ENCODE peak calls at places on chromosome 2, in seven cellular contexts. V is IMR-90, W is mesendoderm, T is H9, K is neuronal stem cell, P is H1, O is trophoblast cell. I is an unnamed sample.

GRCh38 chr2:168198476-168199192 is 48.8 kb downstream of the STK39 start:
- DNase-seq in O (no peak), V (peak; percentile 76), T (no peak), P (no peak), W (no peak), K (no peak), I (no peak)

GRCh38 chr2:88680916-88681315 is 10.6 kb upstream of the RPIA start:
- DNase-seq in W (no peak), P (no peak), O (no peak), T (no peak), V (no peak), K (no peak), I (no peak)

GRCh38 chr2:155867564-155867963 is 465.0 kb downstream of the NR4A2 start:
- DNase-seq in V (no peak), O (no peak), P (no peak), K (no peak), W (no peak), T (no peak), I (no peak)

GRCh38 chr2:27856386-27856785 is 33.8 kb downstream of the RBKS start:
- DNase-seq in W (no peak), P (no peak), O (no peak), K (no peak), V (no peak), T (no peak), I (no peak)

GRCh38 chr2:212005077-212005671 is 533.4 kb downstream of the ERBB4 start:
- DNase-seq in P (peak; percentile 55), K (peak; percentile 15), T (peak; percentile 39), V (peak; percentile 33), O (peak; percentile 44), W (peak; percentile 60), I (peak; percentile 44)

GRCh38 chr2:47070155-47070919 is 84.8 kb downstream of the STPG4 start:
- DNase-seq in V (no peak), O (no peak), K (no peak), T (no peak), P (no peak), W (no peak), I (peak; percentile 81)

GRCh38 chr2:83233284-83233683 is 1225.8 kb downstream of the SUCLG1 start:
- DNase-seq in P (no peak), T (no peak), V (no peak), W (peak; percentile 2), O (peak; percentile 9), K (no peak), I (peak; percentile 29)

GRCh38 chr2:238100049-238100820 is at the start of gene ESPNL:
- DNase-seq in W (no peak), T (no peak), O (no peak), V (no peak), K (no peak), P (peak; percentile 51), I (no peak)

GRCh38 chr2:19321946-19322345 is 36.5 kb downstream of the OSR1 start:
- DNase-seq in W (no peak), T (no peak), P (no peak), V (peak; percentile 59), O (peak; percentile 13), K (no peak), I (no peak)

GRCh38 chr2:183019718-183020442 is 18.4 kb downstream of the NCKAP1 start:
- DNase-seq in K (no peak), W (no peak), O (no peak), T (no peak), V (no peak), P (no peak), I (no peak)

GRCh38 chr2:227228061-227228667 is 63.7 kb downstream of the COL4A3 start:
- DNase-seq in T (no peak), K (no peak), O (no peak), W (no peak), P (no peak), V (no peak), I (no peak)

GRCh38 chr2:37997629-37998028 is 72.5 kb downstream of the RMDN2 start:
- DNase-seq in O (no peak), V (no peak), W (no peak), K (no peak), T (no peak), P (no peak), I (no peak)

GRCh38 chr2:95728878-95729511 is 137.2 kb downstream of the TRIM43 start:
- DNase-seq in P (peak; percentile 54), O (peak; percentile 84), K (peak; percentile 53), W (peak; percentile 80), T (peak; percentile 52), V (peak; percentile 89), I (peak; percentile 41)

GRCh38 chr2:225270861-225271260 is 128.6 kb upstream of the NYAP2 start:
- DNase-seq in T (no peak), W (peak; percentile 23), K (no peak), V (peak; percentile 53), P (no peak), O (peak; percentile 43), I (peak; percentile 72)

GRCh38 chr2:199659207-199659606 is 191.8 kb downstream of the FTCDNL1 start:
- DNase-seq in K (peak; percentile 48), P (peak; percentile 85), W (peak; percentile 84), V (peak; percentile 3), T (peak; percentile 83), O (peak; percentile 6), I (peak; percentile 35)

GRCh38 chr2:20067992-20068727 is 16.7 kb upstream of the LAPTM4A start:
- DNase-seq in P (no peak), T (no peak), V (peak; percentile 96), O (peak; percentile 96), K (no peak), W (no peak), I (peak; percentile 84)

GRCh38 chr2:9813312-9814128 is 29.8 kb upstream of the TAF1B start:
- DNase-seq in V (peak; percentile 51), O (peak; percentile 83), W (peak; percentile 84), T (peak; percentile 88), P (peak; percentile 95), K (peak; percentile 73), I (peak; percentile 63)

GRCh38 chr2:85439986-85440385 is 21.5 kb downstream of the SH2D6 start:
- DNase-seq in T (no peak), P (no peak), K (no peak), W (no peak), V (no peak), O (no peak), I (no peak)

GRCh38 chr2:120134263-120134662 is 88.9 kb downstream of the TMEM185B start:
- DNase-seq in W (peak; percentile 85), O (no peak), T (peak; percentile 66), K (no peak), P (no peak), V (peak; percentile 99), I (peak; percentile 89)

GRCh38 chr2:36473230-36473629 is 117.7 kb downstream of the CRIM1 start:
- DNase-seq in W (no peak), T (no peak), V (no peak), P (no peak), K (no peak), O (peak; percentile 50), I (no peak)

GRCh38 chr2:126657146-126657635 is 1.2 kb downstream of the GYPC start:
- DNase-seq in K (no peak), O (peak; percentile 10), T (peak; percentile 47), W (peak; percentile 57), P (no peak), V (peak; percentile 98), I (peak; percentile 99)

GRCh38 chr2:30306522-30306921 is 75.2 kb downstream of the LBH start:
- DNase-seq in P (no peak), V (peak; percentile 60), O (no peak), K (no peak), T (no peak), W (no peak), I (no peak)

GRCh38 chr2:13611939-13612338 is 895.2 kb downstream of the TRIB2 start:
- DNase-seq in P (no peak), O (no peak), T (peak; percentile 29), K (no peak), V (no peak), W (peak; percentile 35), I (no peak)

GRCh38 chr2:159859583-159859982 is 61.6 kb upstream of the CD302 start:
- DNase-seq in O (no peak), T (no peak), P (no peak), W (no peak), K (no peak), V (no peak), I (no peak)

GRCh38 chr2:165067958-165068612 is 112.8 kb upstream of the SLC38A11 start:
- DNase-seq in K (peak; percentile 87), T (peak; percentile 93), O (peak; percentile 57), W (peak; percentile 98), V (peak; percentile 23), P (peak; percentile 67), I (peak; percentile 87)

GRCh38 chr2:25290811-25291510 is 50.8 kb downstream of the DNMT3A start:
- DNase-seq in K (no peak), P (no peak), T (no peak), V (peak; percentile 23), O (no peak), W (no peak), I (no peak)

GRCh38 chr2:71327916-71328315 is 3.7 kb upstream of the ZNF638 start:
- DNase-seq in V (no peak), O (no peak), K (no peak), T (peak; percentile 47), W (peak; percentile 35), P (no peak), I (no peak)

GRCh38 chr2:150211164-150211631 is 276.3 kb downstream of the RND3 start:
- DNase-seq in V (peak; percentile 89), T (no peak), P (no peak), K (no peak), O (no peak), W (no peak), I (peak; percentile 44)

GRCh38 chr2:96116424-96116878 is at the start of gene ADRA2B:
- DNase-seq in P (peak; percentile 85), V (no peak), T (peak; percentile 90), O (peak; percentile 58), K (peak; percentile 71), W (peak; percentile 85), I (peak; percentile 30)

GRCh38 chr2:137178955-137179377 is 413.6 kb downstream of the THSD7B start:
- DNase-seq in W (peak; percentile 25), V (no peak), P (no peak), O (peak; percentile 76), K (no peak), T (no peak), I (peak; percentile 63)
- H3K4me2 ChIP-seq in W (no peak overlapping the region), V (no peak overlapping the region), P (no peak overlapping the region), O (no peak overlapping the region), K (no peak overlapping the region), T (no peak overlapping the region), I (peak overlapping the region; percentile 16)

DNA sequence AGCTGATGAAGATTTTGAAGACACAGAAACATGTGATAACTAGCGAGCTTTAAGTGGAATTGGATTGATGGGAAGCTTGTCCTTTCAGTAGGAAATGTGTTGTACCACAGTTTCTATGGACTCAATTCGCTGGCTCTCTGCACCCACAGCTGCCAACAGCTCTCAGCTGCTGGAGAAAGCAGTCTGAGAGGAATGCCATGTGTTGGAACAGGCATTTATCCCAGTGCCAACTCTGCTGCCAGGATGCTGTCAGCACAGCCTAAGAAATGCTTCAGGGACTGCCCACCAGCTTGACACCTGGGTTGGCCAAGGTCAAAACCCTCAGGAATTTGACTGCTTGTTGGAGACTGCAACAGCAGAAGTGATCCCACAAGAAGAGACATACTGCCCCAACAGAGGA is 193.0 kb upstream of the THSD7B start:
- DNase-seq in V (no peak), W (no peak), T (no peak), O (no peak), K (no peak), P (no peak), I (no peak)
- H2AK5ac ChIP-seq in V (no peak overlapping the region), W (no peak overlapping the region), T (no peak overlapping the region), O (no peak overlapping the region), K (no peak overlapping the region), P (no peak overlapping the region), I (no peak overlapping the region)

GRCh38 chr2:28869494-28870145 is 489 bp downstream of the TRMT61B start:
- DNase-seq in O (peak; percentile 0), T (no peak), K (no peak), W (no peak), P (no peak), V (no peak), I (no peak)
- H3K4me2 ChIP-seq in O (peak overlapping the region; percentile 86), T (peak overlapping the region; percentile 98), K (peak overlapping the region; percentile 72), W (peak overlapping the region; percentile 87), P (peak overlapping the region; percentile 90), V (peak overlapping the region; percentile 96), I (peak overlapping the region; percentile 67)

GRCh38 chr2:11286749-11287148 is 57.7 kb downstream of the ROCK2 start:
- DNase-seq in W (no peak), V (peak; percentile 72), O (no peak), P (no peak), T (no peak), K (no peak), I (no peak)
- H2AK5ac ChIP-seq in W (no peak overlapping the region), V (no peak overlapping the region), O (no peak overlapping the region), P (no peak overlapping the region), T (no peak overlapping the region), K (no peak overlapping the region), I (no peak overlapping the region)

I was measured in mesenchymal stem cell.